ENCODE peak calls at places on chromosome 9, in nine cellular contexts. Q is H54, T is pons, D is COR-L47, O is brain microvascular endothelial cell, Y is uterus, U is non-pigmented ciliary epithelial cell, X is T-helper 1 cell, Z is NCI-H2227 treated with DMSO at 0.1 percent for 48 hours. S is an unnamed sample.

GRCh38 chr9:137435980-137436760 is 5.0 kb downstream of the ENTPD8 start:
- DNase-seq in X (no peak), O (peak), T (no peak), D (no peak), U (peak), Z (no peak), Y (peak), Q (peak), S (no peak)

GRCh38 chr9:91060520-91061343 is 259.1 kb downstream of the SYK start:
- DNase-seq in U (peak), D (peak), Z (no peak), T (peak), Q (peak), O (peak), Y (peak), X (no peak), S (peak)

GRCh38 chr9:108272350-108272899 is 583.4 kb downstream of the ACTL7B start:
- DNase-seq in U (no peak), Q (peak), T (peak), X (no peak), Y (peak), Z (no peak), O (peak), D (peak), S (peak)

GRCh38 chr9:94082553-94082952 is 1.7 kb upstream of the PTPDC1 start:
- DNase-seq in X (no peak), O (no peak), Y (no peak), U (no peak), Z (no peak), Q (no peak), T (no peak), D (no peak), S (no peak)

GRCh38 chr9:96331236-96331947 is 29.4 kb upstream of the HSD17B3 start:
- DNase-seq in T (no peak), X (no peak), Q (peak), Y (no peak), U (no peak), O (no peak), Z (no peak), D (no peak), S (no peak)

GRCh38 chr9:136900988-136901515 is 14.7 kb downstream of the TRAF2 start:
- DNase-seq in Y (no peak), Z (no peak), X (no peak), U (no peak), Q (no peak), T (no peak), D (no peak), O (no peak), S (no peak)

GRCh38 chr9:84862786-84863185 is 193.3 kb downstream of the NTRK2 start:
- DNase-seq in U (no peak), Z (no peak), X (no peak), D (no peak), T (no peak), Y (peak), Q (peak), O (peak), S (no peak)

GRCh38 chr9:137077758-137078693 is 709 bp downstream of the UAP1L1 start:
- DNase-seq in Z (no peak), O (no peak), Y (peak), X (no peak), D (no peak), U (no peak), Q (no peak), T (no peak), S (no peak)

GRCh38 chr9:19552693-19553092 is 143.9 kb downstream of the ACER2 start:
- DNase-seq in D (peak), O (no peak), T (peak), Y (no peak), U (no peak), Q (no peak), Z (no peak), X (no peak), S (no peak)

GRCh38 chr9:136052991-136053756 is 41.9 kb downstream of the NACC2 start:
- DNase-seq in T (peak), U (no peak), Q (peak), Z (no peak), Y (no peak), D (no peak), O (no peak), X (no peak), S (no peak)